ENCODE peak calls at places on chromosomes 5 and 9, in four cellular contexts. B, X, V and A are unnamed samples.

GRCh38 chr9:36136277-36136893 is at the start of gene GLIPR2:
- DNase-seq in B (peak), V (peak), X (peak), A (peak)

GRCh38 chr5:159908201-159908940 is 7.9 kb upstream of the ADRA1B start:
- DNase-seq in B (no peak), X (no peak), V (no peak), A (no peak)

GRCh38 chr9:107707915-107708441 is 218.4 kb upstream of the KLF4 start:
- DNase-seq in V (no peak), B (no peak), X (no peak), A (no peak)

GRCh38 chr9:20538956-20539355 is 83.3 kb downstream of the MLLT3 start:
- DNase-seq in B (no peak), V (no peak), X (no peak), A (no peak)

GRCh38 chr5:5891350-5891749 is 468.9 kb downstream of the ICE1 start:
- DNase-seq in V (no peak), B (no peak), X (no peak), A (no peak)

GRCh38 chr9:89952401-89952800 is 347.6 kb downstream of the GADD45G start:
- DNase-seq in X (no peak), B (no peak), V (no peak), A (no peak)

GRCh38 chr5:95838001-95838520 is 15.5 kb upstream of the GLRX start:
- DNase-seq in V (no peak), X (no peak), B (no peak), A (no peak)

GRCh38 chr5:57032151-57032551 is 80.2 kb upstream of the MIER3 start:
- DNase-seq in X (no peak), B (no peak), V (peak), A (no peak)

GRCh38 chr9:129208191-129209091 is 30.4 kb upstream of the IER5L start:
- DNase-seq in X (no peak), B (peak), V (no peak), A (peak)

GRCh38 chr5:176626876-176627236 is 3.5 kb downstream of the SNCB start:
- DNase-seq in B (no peak), X (no peak), V (no peak), A (no peak)

GRCh38 chr5:127359502-127359901 is 68.9 kb downstream of the MEGF10 start:
- DNase-seq in V (no peak), B (no peak), X (no peak), A (no peak)

GRCh38 chr9:136052991-136053756 is 41.9 kb downstream of the NACC2 start:
- DNase-seq in X (peak), B (no peak), V (peak), A (no peak)

GRCh38 chr5:150118561-150119229 is 32.3 kb upstream of the CSF1R start:
- DNase-seq in V (no peak), B (no peak), X (peak), A (no peak)

GRCh38 chr9:121860744-121861143 is 209.3 kb downstream of the DAB2IP start:
- DNase-seq in X (peak), V (no peak), B (no peak), A (no peak)

GRCh38 chr5:927172-928015 is 34.7 kb downstream of the TRIP13 start:
- DNase-seq in B (no peak), X (no peak), V (no peak), A (no peak)

GRCh38 chr9:109064963-109065701 is 51.8 kb upstream of the CTNNAL1 start:
- DNase-seq in X (no peak), B (no peak), V (no peak), A (no peak)

GRCh38 chr9:103245369-103245768 is 250.2 kb downstream of the CYLC2 start:
- DNase-seq in B (no peak), V (peak), X (no peak), A (no peak)

GRCh38 chr5:135326296-135327240 is 72.5 kb downstream of the MACROH2A1 start:
- DNase-seq in B (no peak), X (no peak), V (no peak), A (no peak)

GRCh38 chr9:83964973-83965349 is 15.1 kb downstream of the HNRNPK start:
- DNase-seq in X (no peak), V (no peak), B (no peak), A (no peak)

GRCh38 chr5:131417240-131417869 is 153.5 kb downstream of the CDC42SE2 start:
- DNase-seq in V (peak), B (peak), X (peak), A (peak)

GRCh38 chr5:179619776-179620175 is 3.7 kb downstream of the HNRNPH1 start:
- DNase-seq in X (no peak), B (no peak), V (no peak), A (no peak)

GRCh38 chr5:68286612-68286912 is 71.0 kb downstream of the PIK3R1 start:
- DNase-seq in V (no peak), B (no peak), X (no peak), A (no peak)

GRCh38 chr5:115297043-115297442 is 589 bp upstream of the CCDC112 start:
- DNase-seq in B (no peak), X (no peak), V (no peak), A (no peak)

GRCh38 chr9:89710689-89711088 is 105.9 kb downstream of the GADD45G start:
- DNase-seq in B (no peak), V (no peak), X (no peak), A (no peak)

GRCh38 chr5:170164087-170164486 is 58.4 kb downstream of the FOXI1 start:
- DNase-seq in B (no peak), V (no peak), X (no peak), A (no peak)

GRCh38 chr5:174320051-174320450 is 274.5 kb downstream of the NSG2 start:
- DNase-seq in V (no peak), X (no peak), B (no peak), A (no peak)

GRCh38 chr9:18666348-18666747 is 192.4 kb downstream of the ADAMTSL1 start:
- DNase-seq in X (no peak), V (no peak), B (no peak), A (no peak)

GRCh38 chr9:128027166-128027539 is 40.0 kb downstream of the NAIF1 start:
- DNase-seq in B (no peak), X (no peak), V (no peak), A (peak)

GRCh38 chr9:88605500-88606172 is 70.7 kb downstream of the NXNL2 start:
- DNase-seq in X (no peak), B (no peak), V (no peak), A (no peak)

GRCh38 chr9:127498298-127498697 is 47.0 kb downstream of the LRSAM1 start:
- DNase-seq in V (no peak), X (no peak), B (no peak), A (no peak)

GRCh38 chr9:36315283-36315682 is 57.0 kb upstream of the GNE start:
- DNase-seq in V (no peak), B (no peak), X (no peak), A (no peak)

GRCh38 chr5:69493235-69493925 is 790 bp downstream of the OCLN start:
- DNase-seq in V (peak), X (peak), B (no peak), A (no peak)

GRCh38 chr9:99385814-99386279 is 163.8 kb downstream of the SEC61B start:
- DNase-seq in B (no peak), V (no peak), X (no peak), A (no peak)

GRCh38 chr5:54087436-54087835 is 222.9 kb downstream of the ARL15 start:
- DNase-seq in X (no peak), V (no peak), B (no peak), A (no peak)

GRCh38 chr5:158639876-158640570 is 459.7 kb downstream of the EBF1 start:
- DNase-seq in X (no peak), B (no peak), V (no peak), A (no peak)

GRCh38 chr5:111853748-111854147 is 96.8 kb upstream of the NREP start:
- DNase-seq in B (no peak), X (no peak), V (no peak), A (no peak)

GRCh38 chr5:38414348-38414747 is 142.1 kb downstream of the LIFR start:
- DNase-seq in V (no peak), B (no peak), X (no peak), A (no peak)

GRCh38 chr9:136103651-136104487 is 8.8 kb upstream of the NACC2 start:
- DNase-seq in X (no peak), B (no peak), V (peak), A (no peak)